ENCODE peak calls at places on chromosomes 6 and 20, in eight cellular contexts. One of them, this sample, is unnamed.

GRCh38 chr20:2922957-2923356 is 49.7 kb downstream of the PTPRA start:
- DNase-seq in right cardiac atrium: no peak
- DNase-seq in DMS153: no peak
- DNase-seq in iris pigment epithelial cell: no peak
- DNase-seq in stimulated activated CD8-positive, alpha-beta memory T cell treated with anti-CD3 and anti-CD28 coated beads, Interleukin-4, amount 100 ng/mL, for 24 hours: no peak
- DNase-seq in H1: no peak
- DNase-seq in iPS-NIHi11: no peak
- DNase-seq in SW480: no peak
- DNase-seq in this sample: no peak

GRCh38 chr6:127933852-127934840 is 33.3 kb upstream of the THEMIS start:
- DNase-seq in right cardiac atrium: no peak
- DNase-seq in DMS153: no peak
- DNase-seq in iris pigment epithelial cell: no peak
- DNase-seq in stimulated activated CD8-positive, alpha-beta memory T cell treated with anti-CD3 and anti-CD28 coated beads, Interleukin-4, amount 100 ng/mL, for 24 hours: no peak
- DNase-seq in H1: no peak
- DNase-seq in iPS-NIHi11: no peak
- DNase-seq in SW480: no peak
- DNase-seq in this sample: no peak

GRCh38 chr6:29295623-29296022 is 5.9 kb upstream of the OR14J1 start:
- DNase-seq in right cardiac atrium: no peak
- DNase-seq in DMS153: no peak
- DNase-seq in iris pigment epithelial cell: no peak
- DNase-seq in stimulated activated CD8-positive, alpha-beta memory T cell treated with anti-CD3 and anti-CD28 coated beads, Interleukin-4, amount 100 ng/mL, for 24 hours: no peak
- DNase-seq in H1: no peak
- DNase-seq in iPS-NIHi11: no peak
- DNase-seq in SW480: no peak
- DNase-seq in this sample: no peak

GRCh38 chr6:35177139-35177538 is 36.0 kb upstream of the TCP11 start:
- DNase-seq in right cardiac atrium: no peak
- DNase-seq in DMS153: no peak
- DNase-seq in iris pigment epithelial cell: no peak
- DNase-seq in stimulated activated CD8-positive, alpha-beta memory T cell treated with anti-CD3 and anti-CD28 coated beads, Interleukin-4, amount 100 ng/mL, for 24 hours: no peak
- DNase-seq in H1: no peak
- DNase-seq in iPS-NIHi11: no peak
- DNase-seq in SW480: no peak
- DNase-seq in this sample: no peak

GRCh38 chr6:54204921-54205511 is 93.8 kb downstream of the MLIP start:
- DNase-seq in right cardiac atrium: no peak
- DNase-seq in DMS153: no peak
- DNase-seq in iris pigment epithelial cell: no peak
- DNase-seq in stimulated activated CD8-positive, alpha-beta memory T cell treated with anti-CD3 and anti-CD28 coated beads, Interleukin-4, amount 100 ng/mL, for 24 hours: no peak
- DNase-seq in H1: no peak
- DNase-seq in iPS-NIHi11: no peak
- DNase-seq in SW480: no peak
- DNase-seq in this sample: no peak

GRCh38 chr6:140252099-140252498 is 877.7 kb upstream of the CITED2 start:
- DNase-seq in right cardiac atrium: no peak
- DNase-seq in DMS153: no peak
- DNase-seq in iris pigment epithelial cell: peak; percentile 30
- DNase-seq in stimulated activated CD8-positive, alpha-beta memory T cell treated with anti-CD3 and anti-CD28 coated beads, Interleukin-4, amount 100 ng/mL, for 24 hours: no peak
- DNase-seq in H1: no peak
- DNase-seq in iPS-NIHi11: no peak
- DNase-seq in SW480: no peak
- DNase-seq in this sample: peak; percentile 34

GRCh38 chr6:148311849-148312669 is 30.6 kb upstream of the SASH1 start:
- DNase-seq in right cardiac atrium: no peak
- DNase-seq in DMS153: no peak
- DNase-seq in iris pigment epithelial cell: no peak
- DNase-seq in stimulated activated CD8-positive, alpha-beta memory T cell treated with anti-CD3 and anti-CD28 coated beads, Interleukin-4, amount 100 ng/mL, for 24 hours: no peak
- DNase-seq in H1: no peak
- DNase-seq in iPS-NIHi11: no peak
- DNase-seq in SW480: no peak
- DNase-seq in this sample: peak; percentile 37

GRCh38 chr6:17869753-17870050 is 117.7 kb downstream of the KIF13A start:
- DNase-seq in right cardiac atrium: no peak
- DNase-seq in DMS153: no peak
- DNase-seq in iris pigment epithelial cell: no peak
- DNase-seq in stimulated activated CD8-positive, alpha-beta memory T cell treated with anti-CD3 and anti-CD28 coated beads, Interleukin-4, amount 100 ng/mL, for 24 hours: no peak
- DNase-seq in H1: no peak
- DNase-seq in iPS-NIHi11: no peak
- DNase-seq in SW480: no peak
- DNase-seq in this sample: no peak

GRCh38 chr20:57749131-57749690 is 39.4 kb upstream of the PMEPA1 start:
- DNase-seq in right cardiac atrium: no peak
- DNase-seq in DMS153: no peak
- DNase-seq in iris pigment epithelial cell: no peak
- DNase-seq in stimulated activated CD8-positive, alpha-beta memory T cell treated with anti-CD3 and anti-CD28 coated beads, Interleukin-4, amount 100 ng/mL, for 24 hours: no peak
- DNase-seq in H1: no peak
- DNase-seq in iPS-NIHi11: no peak
- DNase-seq in SW480: no peak
- DNase-seq in this sample: no peak

GRCh38 chr20:32596681-32597252 is 11.6 kb upstream of the NOL4L start:
- DNase-seq in right cardiac atrium: no peak
- DNase-seq in DMS153: no peak
- DNase-seq in iris pigment epithelial cell: no peak
- DNase-seq in stimulated activated CD8-positive, alpha-beta memory T cell treated with anti-CD3 and anti-CD28 coated beads, Interleukin-4, amount 100 ng/mL, for 24 hours: no peak
- DNase-seq in H1: no peak
- DNase-seq in iPS-NIHi11: no peak
- DNase-seq in SW480: no peak
- DNase-seq in this sample: no peak

GRCh38 chr20:45592574-45593189 is 13.6 kb upstream of the WFDC8 start:
- DNase-seq in right cardiac atrium: no peak
- DNase-seq in DMS153: peak; percentile 13
- DNase-seq in iris pigment epithelial cell: peak; percentile 28
- DNase-seq in stimulated activated CD8-positive, alpha-beta memory T cell treated with anti-CD3 and anti-CD28 coated beads, Interleukin-4, amount 100 ng/mL, for 24 hours: no peak
- DNase-seq in H1: no peak
- DNase-seq in iPS-NIHi11: peak; percentile 43
- DNase-seq in SW480: peak; percentile 81
- DNase-seq in this sample: peak; percentile 53

GRCh38 chr6:150144294-150144868 is 1.5 kb downstream of the PPP1R14C start:
- DNase-seq in right cardiac atrium: no peak
- DNase-seq in DMS153: no peak
- DNase-seq in iris pigment epithelial cell: no peak
- DNase-seq in stimulated activated CD8-positive, alpha-beta memory T cell treated with anti-CD3 and anti-CD28 coated beads, Interleukin-4, amount 100 ng/mL, for 24 hours: no peak
- DNase-seq in H1: no peak
- DNase-seq in iPS-NIHi11: no peak
- DNase-seq in SW480: no peak
- DNase-seq in this sample: no peak

GRCh38 chr6:22737331-22737730 is 168.0 kb downstream of the HDGFL1 start:
- DNase-seq in right cardiac atrium: peak; percentile 50
- DNase-seq in DMS153: no peak
- DNase-seq in iris pigment epithelial cell: peak; percentile 63
- DNase-seq in stimulated activated CD8-positive, alpha-beta memory T cell treated with anti-CD3 and anti-CD28 coated beads, Interleukin-4, amount 100 ng/mL, for 24 hours: no peak
- DNase-seq in H1: peak; percentile 44
- DNase-seq in iPS-NIHi11: peak; percentile 62
- DNase-seq in SW480: no peak
- DNase-seq in this sample: peak; percentile 51

GRCh38 chr6:42674780-42675179 is 47.6 kb downstream of the PRPH2 start:
- DNase-seq in right cardiac atrium: no peak
- DNase-seq in DMS153: no peak
- DNase-seq in iris pigment epithelial cell: no peak
- DNase-seq in stimulated activated CD8-positive, alpha-beta memory T cell treated with anti-CD3 and anti-CD28 coated beads, Interleukin-4, amount 100 ng/mL, for 24 hours: no peak
- DNase-seq in H1: no peak
- DNase-seq in iPS-NIHi11: no peak
- DNase-seq in SW480: no peak
- DNase-seq in this sample: no peak

GRCh38 chr6:3777695-3778461 is 26.4 kb upstream of the PXDC1 start:
- DNase-seq in right cardiac atrium: no peak
- DNase-seq in DMS153: no peak
- DNase-seq in iris pigment epithelial cell: no peak
- DNase-seq in stimulated activated CD8-positive, alpha-beta memory T cell treated with anti-CD3 and anti-CD28 coated beads, Interleukin-4, amount 100 ng/mL, for 24 hours: no peak
- DNase-seq in H1: no peak
- DNase-seq in iPS-NIHi11: no peak
- DNase-seq in SW480: no peak
- DNase-seq in this sample: no peak

GRCh38 chr20:41469868-41470267 is 103.2 kb upstream of the EMILIN3 start:
- DNase-seq in right cardiac atrium: no peak
- DNase-seq in DMS153: no peak
- DNase-seq in iris pigment epithelial cell: no peak
- DNase-seq in stimulated activated CD8-positive, alpha-beta memory T cell treated with anti-CD3 and anti-CD28 coated beads, Interleukin-4, amount 100 ng/mL, for 24 hours: no peak
- DNase-seq in H1: no peak
- DNase-seq in iPS-NIHi11: no peak
- DNase-seq in SW480: no peak
- DNase-seq in this sample: no peak

GRCh38 chr6:138682722-138683521 is 90.6 kb upstream of the CCDC28A start:
- DNase-seq in right cardiac atrium: peak; percentile 46
- DNase-seq in DMS153: no peak
- DNase-seq in iris pigment epithelial cell: peak; percentile 89
- DNase-seq in stimulated activated CD8-positive, alpha-beta memory T cell treated with anti-CD3 and anti-CD28 coated beads, Interleukin-4, amount 100 ng/mL, for 24 hours: no peak
- DNase-seq in H1: no peak
- DNase-seq in iPS-NIHi11: no peak
- DNase-seq in SW480: peak; percentile 69
- DNase-seq in this sample: peak; percentile 30

GRCh38 chr20:62642666-62643520 is 590 bp downstream of the SLCO4A1 start:
- DNase-seq in right cardiac atrium: peak; percentile 73
- DNase-seq in DMS153: no peak
- DNase-seq in iris pigment epithelial cell: peak; percentile 54
- DNase-seq in stimulated activated CD8-positive, alpha-beta memory T cell treated with anti-CD3 and anti-CD28 coated beads, Interleukin-4, amount 100 ng/mL, for 24 hours: peak; percentile 34
- DNase-seq in H1: no peak
- DNase-seq in iPS-NIHi11: peak; percentile 59
- DNase-seq in SW480: peak; percentile 71
- DNase-seq in this sample: peak; percentile 33

GRCh38 chr20:21174425-21175239 is 48.8 kb downstream of the KIZ start:
- DNase-seq in right cardiac atrium: no peak
- DNase-seq in DMS153: no peak
- DNase-seq in iris pigment epithelial cell: no peak
- DNase-seq in stimulated activated CD8-positive, alpha-beta memory T cell treated with anti-CD3 and anti-CD28 coated beads, Interleukin-4, amount 100 ng/mL, for 24 hours: no peak
- DNase-seq in H1: no peak
- DNase-seq in iPS-NIHi11: no peak
- DNase-seq in SW480: no peak
- DNase-seq in this sample: no peak

GRCh38 chr6:111738156-111738555 is 132.5 kb upstream of the TRAF3IP2 start:
- DNase-seq in right cardiac atrium: no peak
- DNase-seq in DMS153: no peak
- DNase-seq in iris pigment epithelial cell: no peak
- DNase-seq in stimulated activated CD8-positive, alpha-beta memory T cell treated with anti-CD3 and anti-CD28 coated beads, Interleukin-4, amount 100 ng/mL, for 24 hours: no peak
- DNase-seq in H1: no peak
- DNase-seq in iPS-NIHi11: no peak
- DNase-seq in SW480: no peak
- DNase-seq in this sample: no peak

GRCh38 chr20:63791497-63792156 is 39.4 kb downstream of the ZBTB46 start:
- DNase-seq in right cardiac atrium: peak; percentile 86
- DNase-seq in DMS153: no peak
- DNase-seq in iris pigment epithelial cell: peak; percentile 12
- DNase-seq in stimulated activated CD8-positive, alpha-beta memory T cell treated with anti-CD3 and anti-CD28 coated beads, Interleukin-4, amount 100 ng/mL, for 24 hours: no peak
- DNase-seq in H1: no peak
- DNase-seq in iPS-NIHi11: no peak
- DNase-seq in SW480: no peak
- DNase-seq in this sample: no peak

GRCh38 chr6:52571099-52571755 is 5.6 kb downstream of the TRAM2 start:
- DNase-seq in right cardiac atrium: peak; percentile 65
- DNase-seq in DMS153: no peak
- DNase-seq in iris pigment epithelial cell: no peak
- DNase-seq in stimulated activated CD8-positive, alpha-beta memory T cell treated with anti-CD3 and anti-CD28 coated beads, Interleukin-4, amount 100 ng/mL, for 24 hours: no peak
- DNase-seq in H1: no peak
- DNase-seq in iPS-NIHi11: no peak
- DNase-seq in SW480: no peak
- DNase-seq in this sample: no peak

GRCh38 chr6:96014846-96015245 is 928 bp upstream of the FUT9 start:
- DNase-seq in right cardiac atrium: no peak
- DNase-seq in DMS153: no peak
- DNase-seq in iris pigment epithelial cell: no peak
- DNase-seq in stimulated activated CD8-positive, alpha-beta memory T cell treated with anti-CD3 and anti-CD28 coated beads, Interleukin-4, amount 100 ng/mL, for 24 hours: no peak
- DNase-seq in H1: no peak
- DNase-seq in iPS-NIHi11: no peak
- DNase-seq in SW480: no peak
- DNase-seq in this sample: no peak

GRCh38 chr6:37777272-37777736 is 42.2 kb upstream of the ZFAND3 start:
- DNase-seq in right cardiac atrium: no peak
- DNase-seq in DMS153: no peak
- DNase-seq in iris pigment epithelial cell: peak; percentile 17
- DNase-seq in stimulated activated CD8-positive, alpha-beta memory T cell treated with anti-CD3 and anti-CD28 coated beads, Interleukin-4, amount 100 ng/mL, for 24 hours: no peak
- DNase-seq in H1: no peak
- DNase-seq in iPS-NIHi11: peak; percentile 55
- DNase-seq in SW480: no peak
- DNase-seq in this sample: no peak

GRCh38 chr6:4965506-4966389 is 38.1 kb downstream of the RPP40 start:
- DNase-seq in right cardiac atrium: no peak
- DNase-seq in DMS153: no peak
- DNase-seq in iris pigment epithelial cell: no peak
- DNase-seq in stimulated activated CD8-positive, alpha-beta memory T cell treated with anti-CD3 and anti-CD28 coated beads, Interleukin-4, amount 100 ng/mL, for 24 hours: no peak
- DNase-seq in H1: no peak
- DNase-seq in iPS-NIHi11: no peak
- DNase-seq in SW480: no peak
- DNase-seq in this sample: no peak

GRCh38 chr6:150987371-150987828 is 121.9 kb downstream of the MTHFD1L start:
- DNase-seq in right cardiac atrium: no peak
- DNase-seq in DMS153: no peak
- DNase-seq in iris pigment epithelial cell: peak; percentile 67
- DNase-seq in stimulated activated CD8-positive, alpha-beta memory T cell treated with anti-CD3 and anti-CD28 coated beads, Interleukin-4, amount 100 ng/mL, for 24 hours: peak; percentile 1
- DNase-seq in H1: no peak
- DNase-seq in iPS-NIHi11: no peak
- DNase-seq in SW480: no peak
- DNase-seq in this sample: no peak

GRCh38 chr20:26163890-26164289 is 467.2 kb upstream of the ZNF337 start:
- DNase-seq in right cardiac atrium: no peak
- DNase-seq in DMS153: no peak
- DNase-seq in iris pigment epithelial cell: peak; percentile 60
- DNase-seq in stimulated activated CD8-positive, alpha-beta memory T cell treated with anti-CD3 and anti-CD28 coated beads, Interleukin-4, amount 100 ng/mL, for 24 hours: no peak
- DNase-seq in H1: no peak
- DNase-seq in iPS-NIHi11: no peak
- DNase-seq in SW480: no peak
- DNase-seq in this sample: peak; percentile 81

GRCh38 chr6:26029570-26029856 is 57.7 kb upstream of the HFE start:
- DNase-seq in right cardiac atrium: no peak
- DNase-seq in DMS153: no peak
- DNase-seq in iris pigment epithelial cell: no peak
- DNase-seq in stimulated activated CD8-positive, alpha-beta memory T cell treated with anti-CD3 and anti-CD28 coated beads, Interleukin-4, amount 100 ng/mL, for 24 hours: no peak
- DNase-seq in H1: no peak
- DNase-seq in iPS-NIHi11: no peak
- DNase-seq in SW480: no peak
- DNase-seq in this sample: no peak

GRCh38 chr6:143140767-143141166 is 80.1 kb downstream of the AIG1 start:
- DNase-seq in right cardiac atrium: peak; percentile 57
- DNase-seq in DMS153: no peak
- DNase-seq in iris pigment epithelial cell: no peak
- DNase-seq in stimulated activated CD8-positive, alpha-beta memory T cell treated with anti-CD3 and anti-CD28 coated beads, Interleukin-4, amount 100 ng/mL, for 24 hours: no peak
- DNase-seq in H1: no peak
- DNase-seq in iPS-NIHi11: no peak
- DNase-seq in SW480: no peak
- DNase-seq in this sample: no peak

GRCh38 chr6:65524232-65524631 is 182.8 kb downstream of the EYS start:
- DNase-seq in right cardiac atrium: no peak
- DNase-seq in DMS153: no peak
- DNase-seq in iris pigment epithelial cell: no peak
- DNase-seq in stimulated activated CD8-positive, alpha-beta memory T cell treated with anti-CD3 and anti-CD28 coated beads, Interleukin-4, amount 100 ng/mL, for 24 hours: no peak
- DNase-seq in H1: no peak
- DNase-seq in iPS-NIHi11: no peak
- DNase-seq in SW480: no peak
- DNase-seq in this sample: no peak

GRCh38 chr6:158536084-158536890 is 23.6 kb upstream of the TMEM181 start:
- DNase-seq in right cardiac atrium: peak; percentile 92
- DNase-seq in DMS153: peak; percentile 66
- DNase-seq in iris pigment epithelial cell: peak; percentile 74
- DNase-seq in stimulated activated CD8-positive, alpha-beta memory T cell treated with anti-CD3 and anti-CD28 coated beads, Interleukin-4, amount 100 ng/mL, for 24 hours: peak; percentile 53
- DNase-seq in H1: no peak
- DNase-seq in iPS-NIHi11: peak; percentile 89
- DNase-seq in SW480: peak; percentile 74
- DNase-seq in this sample: peak; percentile 83

GRCh38 chr6:166540631-166541331 is 45.7 kb downstream of the RAMACL start:
- DNase-seq in right cardiac atrium: no peak
- DNase-seq in DMS153: no peak
- DNase-seq in iris pigment epithelial cell: no peak
- DNase-seq in stimulated activated CD8-positive, alpha-beta memory T cell treated with anti-CD3 and anti-CD28 coated beads, Interleukin-4, amount 100 ng/mL, for 24 hours: peak; percentile 38
- DNase-seq in H1: no peak
- DNase-seq in iPS-NIHi11: no peak
- DNase-seq in SW480: peak; percentile 85
- DNase-seq in this sample: no peak

GRCh38 chr20:63639093-63639860 is 12.4 kb upstream of the GMEB2 start:
- DNase-seq in right cardiac atrium: peak; percentile 81
- DNase-seq in DMS153: no peak
- DNase-seq in iris pigment epithelial cell: no peak
- DNase-seq in stimulated activated CD8-positive, alpha-beta memory T cell treated with anti-CD3 and anti-CD28 coated beads, Interleukin-4, amount 100 ng/mL, for 24 hours: peak; percentile 61
- DNase-seq in H1: no peak
- DNase-seq in iPS-NIHi11: no peak
- DNase-seq in SW480: no peak
- DNase-seq in this sample: no peak

GRCh38 chr6:170043150-170043819 is 247.6 kb downstream of the DLL1 start:
- DNase-seq in right cardiac atrium: no peak
- DNase-seq in DMS153: no peak
- DNase-seq in iris pigment epithelial cell: no peak
- DNase-seq in stimulated activated CD8-positive, alpha-beta memory T cell treated with anti-CD3 and anti-CD28 coated beads, Interleukin-4, amount 100 ng/mL, for 24 hours: no peak
- DNase-seq in H1: no peak
- DNase-seq in iPS-NIHi11: no peak
- DNase-seq in SW480: no peak
- DNase-seq in this sample: no peak